ENCODE peak calls at places on chromosome 10, in ten cellular contexts. K, H, E, O, S, C, Y, L, U and P are unnamed samples.

GRCh38 chr10:97515260-97515978 is 16.7 kb downstream of the UBTD1 start:
- DNase-seq in K (no peak), H (no peak), E (no peak), O (no peak), S (no peak), C (no peak), Y (no peak), L (no peak), U (no peak), P (no peak)

GRCh38 chr10:49081532-49082275 is 33.6 kb downstream of the VSTM4 start:
- DNase-seq in K (no peak), H (peak; percentile 39), E (no peak), O (no peak), S (no peak), C (no peak), Y (peak; percentile 42), L (no peak), U (no peak), P (no peak)

GRCh38 chr10:29998142-29998808 is 61.1 kb downstream of the JCAD start:
- DNase-seq in K (peak; percentile 62), H (peak; percentile 85), E (peak; percentile 86), O (peak; percentile 81), S (peak; percentile 84), C (peak; percentile 80), Y (peak; percentile 88), L (peak; percentile 61), U (peak; percentile 60), P (peak; percentile 68)

GRCh38 chr10:82883588-82883987 is 1008.6 kb downstream of the NRG3 start:
- DNase-seq in K (no peak), H (no peak), E (no peak), O (no peak), S (no peak), C (peak; percentile 84), Y (no peak), L (no peak), U (no peak), P (no peak)

GRCh38 chr10:18402766-18403346 is 248.5 kb downstream of the NSUN6 start:
- DNase-seq in K (no peak), H (no peak), E (no peak), O (no peak), S (no peak), C (peak; percentile 15), Y (no peak), L (no peak), U (no peak), P (no peak)

GRCh38 chr10:3892440-3893101 is 107.6 kb upstream of the KLF6 start:
- DNase-seq in K (no peak), H (no peak), E (peak; percentile 73), O (no peak), S (no peak), C (peak; percentile 44), Y (peak; percentile 87), L (no peak), U (no peak), P (no peak)

GRCh38 chr10:81065474-81065873 is 527.8 kb downstream of the SH2D4B start:
- DNase-seq in K (no peak), H (no peak), E (no peak), O (no peak), S (no peak), C (no peak), Y (no peak), L (no peak), U (no peak), P (no peak)

GRCh38 chr10:31644931-31645633 is 283.5 kb downstream of the ARHGAP12 start:
- DNase-seq in K (no peak), H (no peak), E (peak; percentile 48), O (no peak), S (no peak), C (no peak), Y (no peak), L (no peak), U (no peak), P (no peak)

GRCh38 chr10:88932539-88933256 is 19.9 kb downstream of the ACTA2 start:
- DNase-seq in K (peak; percentile 10), H (peak; percentile 84), E (peak; percentile 84), O (peak; percentile 69), S (peak; percentile 73), C (peak; percentile 89), Y (peak; percentile 91), L (peak; percentile 56), U (peak; percentile 71), P (peak; percentile 52)

GRCh38 chr10:99694171-99694570 is 34.9 kb downstream of the ENTPD7 start:
- DNase-seq in K (no peak), H (no peak), E (peak; percentile 90), O (no peak), S (no peak), C (peak; percentile 78), Y (no peak), L (peak; percentile 71), U (no peak), P (no peak)

GRCh38 chr10:97454330-97455036 is 8.5 kb downstream of the ZDHHC16 start:
- DNase-seq in K (no peak), H (peak; percentile 29), E (peak; percentile 42), O (no peak), S (no peak), C (no peak), Y (no peak), L (no peak), U (no peak), P (no peak)

GRCh38 chr10:74635655-74636054 is 190.7 kb upstream of the KAT6B start:
- DNase-seq in K (no peak), H (no peak), E (no peak), O (no peak), S (no peak), C (no peak), Y (no peak), L (no peak), U (no peak), P (no peak)

GRCh38 chr10:12902135-12902572 is 99.4 kb downstream of the CCDC3 start:
- DNase-seq in K (peak; percentile 9), H (peak; percentile 86), E (peak; percentile 59), O (peak; percentile 41), S (peak; percentile 69), C (peak; percentile 59), Y (peak; percentile 68), L (peak; percentile 19), U (peak; percentile 64), P (peak; percentile 58)

GRCh38 chr10:121459765-121460453 is 138.3 kb downstream of the FGFR2 start:
- DNase-seq in K (no peak), H (no peak), E (no peak), O (no peak), S (no peak), C (no peak), Y (peak; percentile 91), L (no peak), U (no peak), P (no peak)

GRCh38 chr10:90418869-90419652 is 438.8 kb downstream of the HTR7 start:
- DNase-seq in K (no peak), H (no peak), E (peak; percentile 97), O (no peak), S (no peak), C (peak; percentile 80), Y (no peak), L (peak; percentile 90), U (no peak), P (no peak)